ENCODE peak calls at places on chromosomes 3 and 15, in six cellular contexts. Z is Calu3, Y is colonic mucosa, S is adrenal gland, Q is suprapubic skin, F is omental fat pad. C is an unnamed sample.

GRCh38 chr3:100097919-100098896 is 16.1 kb downstream of the FILIP1L start:
- DNase-seq in Z (no peak), Y (no peak), S (peak; percentile 53), Q (no peak), F (no peak), C (no peak)

GRCh38 chr3:123296836-123297626 is 95.3 kb downstream of the SEC22A start:
- DNase-seq in Z (no peak), Y (no peak), S (no peak), Q (peak; percentile 38), F (no peak), C (no peak)

GRCh38 chr3:188581365-188581764 is 427.4 kb downstream of the LPP start:
- DNase-seq in Z (no peak), Y (no peak), S (no peak), Q (no peak), F (no peak), C (no peak)

GRCh38 chr15:95919460-95919859 is 411.0 kb upstream of the NR2F2 start:
- DNase-seq in Z (no peak), Y (no peak), S (no peak), Q (no peak), F (no peak), C (no peak)

GRCh38 chr3:40055361-40055760 is 246.0 kb downstream of the MYRIP start:
- DNase-seq in Z (no peak), Y (no peak), S (no peak), Q (no peak), F (no peak), C (no peak)

GRCh38 chr15:99385865-99386264 is 134.6 kb downstream of the LRRC28 start:
- DNase-seq in Z (no peak), Y (peak; percentile 90), S (peak; percentile 47), Q (no peak), F (no peak), C (no peak)

GRCh38 chr15:57319226-57319918 is 56.9 kb upstream of the CGNL1 start:
- DNase-seq in Z (no peak), Y (no peak), S (no peak), Q (no peak), F (no peak), C (no peak)

GRCh38 chr15:80177151-80177550 is 24.4 kb downstream of the FAH start:
- DNase-seq in Z (no peak), Y (no peak), S (no peak), Q (no peak), F (no peak), C (no peak)

GRCh38 chr3:94076055-94076454 is 13.2 kb downstream of the NSUN3 start:
- DNase-seq in Z (no peak), Y (no peak), S (no peak), Q (no peak), F (no peak), C (no peak)

GRCh38 chr3:54426431-54426830 is 304.1 kb downstream of the CACNA2D3 start:
- DNase-seq in Z (no peak), Y (no peak), S (no peak), Q (no peak), F (no peak), C (no peak)

GRCh38 chr3:1380926-1381646 is 288.3 kb downstream of the CNTN6 start:
- DNase-seq in Z (no peak), Y (no peak), S (no peak), Q (no peak), F (no peak), C (no peak)

GRCh38 chr3:152417181-152417580 is 148.5 kb downstream of the MBNL1 start:
- DNase-seq in Z (no peak), Y (no peak), S (no peak), Q (no peak), F (no peak), C (no peak)

GRCh38 chr3:128112406-128112968 is 11.1 kb downstream of the RUVBL1 start:
- DNase-seq in Z (no peak), Y (no peak), S (peak; percentile 69), Q (no peak), F (no peak), C (no peak)

GRCh38 chr3:45210308-45211038 is 15.6 kb downstream of the TMEM158 start:
- DNase-seq in Z (peak; percentile 88), Y (peak; percentile 89), S (peak; percentile 88), Q (peak; percentile 92), F (peak; percentile 71), C (peak; percentile 44)

GRCh38 chr15:58551764-58552504 is 120.1 kb downstream of the LIPC start:
- DNase-seq in Z (peak; percentile 30), Y (peak; percentile 81), S (no peak), Q (no peak), F (no peak), C (no peak)

GRCh38 chr15:41873711-41874110 is 20.1 kb downstream of the SPTBN5 start:
- DNase-seq in Z (no peak), Y (no peak), S (no peak), Q (no peak), F (no peak), C (no peak)

GRCh38 chr3:72234394-72234793 is 449.4 kb upstream of the PROK2 start:
- DNase-seq in Z (no peak), Y (no peak), S (no peak), Q (no peak), F (no peak), C (no peak)

GRCh38 chr3:72230774-72231379 is 445.9 kb upstream of the PROK2 start:
- DNase-seq in Z (no peak), Y (no peak), S (no peak), Q (no peak), F (no peak), C (no peak)

GRCh38 chr3:72231439-72232196 is 446.7 kb upstream of the PROK2 start:
- DNase-seq in Z (no peak), Y (no peak), S (no peak), Q (no peak), F (no peak), C (no peak)

GRCh38 chr3:72233571-72233970 is 448.6 kb upstream of the PROK2 start:
- DNase-seq in Z (no peak), Y (no peak), S (no peak), Q (no peak), F (no peak), C (no peak)

DNA sequence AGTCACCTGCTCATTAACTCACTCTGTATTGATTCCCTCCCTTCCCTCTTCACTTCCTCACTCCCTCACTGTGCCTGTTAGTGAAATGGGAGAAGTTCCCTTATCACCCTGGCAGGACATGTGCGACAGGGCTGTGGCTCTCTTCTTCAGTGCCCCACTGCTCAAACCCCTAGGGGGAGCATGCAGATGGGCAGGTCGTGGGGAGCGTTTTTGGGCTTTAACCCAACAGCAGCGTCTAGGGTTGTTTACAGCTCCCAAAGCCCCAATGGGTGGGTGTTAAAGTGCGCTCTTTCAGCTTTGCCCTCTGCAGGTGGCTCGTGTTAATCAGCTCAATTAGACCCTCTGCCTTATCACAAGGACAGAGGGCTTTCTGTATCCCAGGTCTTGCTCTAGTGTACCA is 447.8 kb upstream of the PROK2 start:
- DNase-seq in Z (no peak), Y (no peak), S (no peak), Q (no peak), F (no peak), C (no peak)
- TF ChIP-seq CTCF in Z (no peak), Y (no peak), S (no peak), Q (no peak), F (no peak), C (no peak)

GRCh38 chr15:63448261-63448660 is 56.1 kb upstream of the USP3 start:
- DNase-seq in Z (no peak), Y (no peak), S (no peak), Q (no peak), F (no peak), C (no peak)
- TF ChIP-seq CTCF in Z (no peak), Y (no peak), S (no peak), Q (no peak), F (no peak), C (no peak)

GRCh38 chr15:61112231-61112630 is 116.9 kb downstream of the RORA start:
- DNase-seq in Z (no peak), Y (no peak), S (no peak), Q (no peak), F (no peak), C (no peak)
- TF ChIP-seq CTCF in Z (no peak), Y (no peak), S (no peak), Q (no peak), F (no peak), C (no peak)

GRCh38 chr15:91522609-91523332 is 330.7 kb upstream of the SLCO3A1 start:
- DNase-seq in Z (peak; percentile 25), Y (no peak), S (no peak), Q (no peak), F (no peak), C (no peak)
- TF ChIP-seq CTCF in Z (peak; percentile 29), Y (no peak), S (peak; percentile 59), Q (no peak), F (no peak), C (peak; percentile 32)

GRCh38 chr15:37880009-37880834 is 54.2 kb upstream of the TMCO5A start:
- DNase-seq in Z (peak; percentile 18), Y (no peak), S (peak; percentile 19), Q (no peak), F (no peak), C (no peak)
- TF ChIP-seq CTCF in Z (no peak), Y (peak; percentile 54), S (peak; percentile 60), Q (peak; percentile 20), F (no peak), C (peak; percentile 63)

GRCh38 chr3:13015286-13016082 is 57.7 kb downstream of the IQSEC1 start:
- DNase-seq in Z (no peak), Y (no peak), S (no peak), Q (no peak), F (no peak), C (no peak)
- TF ChIP-seq CTCF in Z (no peak), Y (no peak), S (no peak), Q (no peak), F (no peak), C (no peak)

DNA sequence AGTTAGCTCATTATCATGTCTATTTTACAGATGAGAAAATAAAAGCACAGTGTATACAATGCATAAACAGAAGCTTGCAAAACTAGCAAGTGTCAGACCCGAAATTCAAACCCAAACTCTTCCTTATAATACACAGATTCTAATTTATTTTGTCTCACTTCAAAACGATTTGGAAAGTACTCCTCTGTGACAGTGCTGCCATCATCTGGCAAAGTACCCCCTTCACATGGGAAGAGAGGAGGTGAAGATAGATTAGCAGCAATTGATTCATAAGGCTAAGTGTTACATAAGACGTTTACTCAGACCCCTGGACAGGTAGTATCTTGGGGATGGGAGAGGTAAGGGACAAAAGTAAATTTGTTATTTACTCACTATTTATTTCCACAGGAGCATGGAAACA is 744.0 kb upstream of the SGO1 start:
- DNase-seq in Z (peak; percentile 45), Y (no peak), S (no peak), Q (no peak), F (no peak), C (no peak)
- TF ChIP-seq CTCF in Z (peak; percentile 27), Y (no peak), S (peak; percentile 26), Q (no peak), F (no peak), C (peak; percentile 61)